ENCODE peak calls at places on chromosomes 1 and 21, in six cellular contexts. S is DMS53; D is activated naive CD4-positive, alpha-beta T cell; Y is endodermal cell; B is type B pancreatic cell; O is OCI-M1. F is an unnamed sample.

GRCh38 chr21:32979598-32980268 is 46.0 kb upstream of the OLIG2 start:
- DNase-seq in S (no peak), D (no peak), Y (no peak), B (no peak), O (no peak), F (no peak)

GRCh38 chr1:1432951-1433803 is 2.3 kb upstream of the VWA1 start:
- DNase-seq in S (peak; percentile 95), D (no peak), Y (peak; percentile 86), B (peak; percentile 77), O (peak; percentile 23), F (no peak)

GRCh38 chr1:166691476-166691875 is 147.8 kb upstream of the POGK start:
- DNase-seq in S (peak; percentile 10), D (no peak), Y (no peak), B (no peak), O (peak; percentile 28), F (no peak)

GRCh38 chr1:205444931-205445652 is 10.8 kb downstream of the BLACAT1 start:
- DNase-seq in S (no peak), D (no peak), Y (peak; percentile 95), B (no peak), O (no peak), F (peak; percentile 86)

GRCh38 chr21:46600305-46600704 is 4.6 kb downstream of the S100B start:
- DNase-seq in S (no peak), D (no peak), Y (no peak), B (no peak), O (no peak), F (no peak)

GRCh38 chr21:43195131-43196021 is 26.6 kb downstream of the CRYAA start:
- DNase-seq in S (no peak), D (no peak), Y (peak; percentile 44), B (peak; percentile 59), O (no peak), F (peak; percentile 70)

GRCh38 chr21:32207096-32207716 is 71.6 kb downstream of the MIS18A start:
- DNase-seq in S (peak; percentile 8), D (no peak), Y (no peak), B (peak; percentile 47), O (no peak), F (no peak)

GRCh38 chr21:42038826-42039425 is 28.8 kb upstream of the ZBTB21 start:
- DNase-seq in S (peak; percentile 66), D (no peak), Y (no peak), B (no peak), O (no peak), F (no peak)

GRCh38 chr1:227886993-227887696 is 60.6 kb downstream of the WNT9A start:
- DNase-seq in S (peak; percentile 58), D (no peak), Y (peak; percentile 81), B (peak; percentile 82), O (no peak), F (peak; percentile 79)

GRCh38 chr1:236808005-236808404 is 12.9 kb downstream of the MTR start:
- DNase-seq in S (no peak), D (no peak), Y (no peak), B (no peak), O (no peak), F (no peak)

GRCh38 chr1:79193211-79194079 is 186.9 kb upstream of the ADGRL4 start:
- DNase-seq in S (peak; percentile 86), D (no peak), Y (peak; percentile 58), B (no peak), O (peak; percentile 50), F (no peak)

GRCh38 chr1:9942399-9942938 is 722 bp downstream of the LZIC start:
- DNase-seq in S (peak; percentile 75), D (no peak), Y (peak; percentile 57), B (no peak), O (peak; percentile 76), F (no peak)

GRCh38 chr1:218558411-218558810 is 213.3 kb downstream of the TGFB2 start:
- DNase-seq in S (peak; percentile 75), D (no peak), Y (no peak), B (no peak), O (no peak), F (no peak)

GRCh38 chr1:157652859-157653493 is 47.6 kb downstream of the FCRL3 start:
- DNase-seq in S (no peak), D (no peak), Y (no peak), B (no peak), O (peak; percentile 93), F (no peak)

GRCh38 chr1:84379128-84379527 is 19.2 kb upstream of the DNASE2B start:
- DNase-seq in S (no peak), D (no peak), Y (no peak), B (no peak), O (no peak), F (no peak)

GRCh38 chr1:115978292-115978941 is 2.1 kb downstream of the SLC22A15 start:
- DNase-seq in S (peak; percentile 25), D (no peak), Y (no peak), B (no peak), O (peak; percentile 39), F (no peak)

GRCh38 chr1:74964508-74964907 is 169.7 kb upstream of the LHX8 start:
- DNase-seq in S (peak; percentile 80), D (no peak), Y (no peak), B (no peak), O (peak; percentile 74), F (no peak)

GRCh38 chr1:156245451-156246232 is 2.2 kb downstream of the PAQR6 start:
- DNase-seq in S (peak; percentile 89), D (no peak), Y (no peak), B (no peak), O (no peak), F (no peak)

GRCh38 chr1:27031235-27032118 is 18.8 kb upstream of the TENT5B start:
- DNase-seq in S (peak; percentile 93), D (no peak), Y (peak; percentile 91), B (no peak), O (no peak), F (peak; percentile 92)

GRCh38 chr1:51733793-51734522 is 117.1 kb downstream of the OSBPL9 start:
- DNase-seq in S (peak; percentile 46), D (no peak), Y (no peak), B (no peak), O (no peak), F (no peak)

GRCh38 chr1:43577647-43578542 is 47.2 kb downstream of the PTPRF start:
- DNase-seq in S (no peak), D (no peak), Y (no peak), B (no peak), O (no peak), F (no peak)

GRCh38 chr21:46056450-46056903 is 41.4 kb upstream of the COL6A2 start:
- DNase-seq in S (no peak), D (no peak), Y (peak; percentile 48), B (peak; percentile 68), O (no peak), F (peak; percentile 96)

GRCh38 chr1:154809436-154810413 is 60.4 kb downstream of the KCNN3 start:
- DNase-seq in S (peak; percentile 48), D (no peak), Y (no peak), B (no peak), O (no peak), F (no peak)

GRCh38 chr1:174074757-174075156 is 52.6 kb upstream of the RC3H1 start:
- DNase-seq in S (peak; percentile 42), D (no peak), Y (no peak), B (no peak), O (peak; percentile 80), F (no peak)

F was measured in coronary artery.